ENCODE peak calls at places on chromosome 13, in eight cellular contexts. A is breast epithelium, R is IMR-90, L is uterus, U is tibial nerve, G is esophagus squamous epithelium, O is ovary, Z is adrenal gland. W is an unnamed sample.

GRCh38 chr13:89755729-89756492 is 1591.6 kb upstream of the MIR17HG start:
- DNase-seq in O (no peak), A (no peak), G (no peak), Z (no peak), U (no peak), R (no peak), L (no peak), W (no peak)

GRCh38 chr13:79525051-79525450 is 44.1 kb downstream of the NDFIP2 start:
- DNase-seq in R (no peak), Z (no peak), U (no peak), L (no peak), A (no peak), O (no peak), G (no peak), W (no peak)

GRCh38 chr13:100646030-100646673 is 28.4 kb downstream of the TMTC4 start:
- DNase-seq in Z (no peak), A (no peak), R (peak; percentile 31), U (no peak), G (no peak), O (no peak), L (no peak), W (no peak)

GRCh38 chr13:21478881-21479808 is 20.0 kb upstream of the ZDHHC20 start:
- DNase-seq in Z (peak; percentile 45), L (no peak), A (no peak), U (no peak), R (peak; percentile 81), O (no peak), G (no peak), W (peak; percentile 30)

GRCh38 chr13:74966814-74967213 is 515.2 kb downstream of the TBC1D4 start:
- DNase-seq in G (no peak), O (no peak), A (no peak), R (no peak), U (no peak), Z (no peak), L (no peak), W (no peak)

GRCh38 chr13:59710416-59710815 is 453.3 kb downstream of the DIAPH3 start:
- DNase-seq in O (no peak), A (no peak), R (no peak), L (no peak), U (no peak), Z (no peak), G (no peak), W (no peak)

GRCh38 chr13:96629331-96629730 is 364.9 kb downstream of the OXGR1 start:
- DNase-seq in Z (no peak), G (no peak), U (no peak), L (no peak), O (no peak), A (no peak), R (no peak), W (no peak)

GRCh38 chr13:111388851-111389500 is 68.5 kb downstream of the TEX29 start:
- DNase-seq in O (no peak), L (no peak), R (no peak), U (no peak), Z (no peak), G (no peak), A (no peak), W (no peak)

GRCh38 chr13:59111711-59112110 is 1052.0 kb downstream of the DIAPH3 start:
- DNase-seq in L (no peak), Z (no peak), U (no peak), G (no peak), O (no peak), A (no peak), R (peak; percentile 86), W (no peak)

GRCh38 chr13:78960881-78961280 is 301.9 kb upstream of the OBI1 start:
- DNase-seq in G (no peak), U (no peak), R (no peak), L (no peak), Z (no peak), O (no peak), A (no peak), W (no peak)

GRCh38 chr13:48636550-48636949 is 17.2 kb upstream of the CYSLTR2 start:
- DNase-seq in O (no peak), U (no peak), L (no peak), Z (no peak), G (no peak), R (peak; percentile 31), A (no peak), W (no peak)

GRCh38 chr13:20495087-20496023 is 30.3 kb downstream of the CRYL1 start:
- DNase-seq in U (peak; percentile 63), A (peak; percentile 43), G (no peak), R (peak; percentile 72), L (peak; percentile 43), Z (peak; percentile 47), O (peak; percentile 36), W (peak; percentile 73)

GRCh38 chr13:69828527-69828926 is 279.1 kb upstream of the ATXN8OS start:
- DNase-seq in A (no peak), O (no peak), R (no peak), L (no peak), U (no peak), G (no peak), Z (no peak), W (no peak)

GRCh38 chr13:50129923-50130685 is 114.9 kb downstream of the KCNRG start:
- DNase-seq in R (no peak), G (no peak), O (peak; percentile 31), Z (peak; percentile 58), A (no peak), U (peak; percentile 63), L (peak; percentile 66), W (peak; percentile 48)

GRCh38 chr13:91166714-91167511 is 180.6 kb upstream of the MIR17HG start:
- DNase-seq in L (no peak), Z (no peak), U (no peak), O (no peak), R (no peak), G (no peak), A (no peak), W (no peak)

GRCh38 chr13:33139186-33139585 is 123.0 kb downstream of the KL start:
- DNase-seq in O (no peak), R (no peak), G (no peak), U (peak; percentile 54), Z (peak; percentile 67), A (no peak), L (no peak), W (peak; percentile 42)

GRCh38 chr13:48249018-48249417 is 16.0 kb downstream of the ITM2B start:
- DNase-seq in R (no peak), G (no peak), Z (no peak), L (no peak), A (no peak), U (no peak), O (no peak), W (no peak)

GRCh38 chr13:98032168-98032567 is 78.7 kb downstream of the IPO5 start:
- DNase-seq in Z (no peak), O (no peak), G (no peak), L (no peak), R (no peak), U (no peak), A (no peak), W (no peak)

GRCh38 chr13:28540612-28541011 is 45.7 kb upstream of the FLT1 start:
- DNase-seq in U (no peak), Z (no peak), A (no peak), G (no peak), O (no peak), R (peak; percentile 57), L (no peak), W (no peak)

GRCh38 chr13:79710376-79710775 is 229.4 kb downstream of the NDFIP2 start:
- DNase-seq in R (no peak), A (no peak), Z (no peak), U (no peak), G (no peak), O (no peak), L (no peak), W (no peak)

GRCh38 chr13:87147076-87147475 is 524.1 kb upstream of the SLITRK5 start:
- DNase-seq in R (peak; percentile 76), G (no peak), U (no peak), O (no peak), Z (no peak), A (no peak), L (no peak), W (no peak)

GRCh38 chr13:44819245-44819644 is 170.0 kb downstream of the NUFIP1 start:
- DNase-seq in R (peak; percentile 95), U (no peak), Z (no peak), O (no peak), L (no peak), A (no peak), G (no peak), W (no peak)

GRCh38 chr13:64158910-64159309 is 2743.3 kb upstream of the PCDH20 start:
- DNase-seq in G (no peak), R (peak; percentile 41), Z (no peak), O (no peak), A (no peak), U (no peak), L (no peak), W (no peak)

GRCh38 chr13:44734204-44734707 is 158.1 kb upstream of the TSC22D1 start:
- DNase-seq in R (peak; percentile 34), A (peak; percentile 87), O (no peak), U (no peak), L (no peak), G (no peak), Z (peak; percentile 60), W (no peak)

GRCh38 chr13:58855283-58855682 is 1223.7 kb downstream of the PCDH17 start:
- DNase-seq in U (no peak), Z (no peak), R (no peak), L (no peak), O (no peak), G (no peak), A (no peak), W (no peak)

GRCh38 chr13:108214511-108215383 is 589 bp downstream of the LIG4 start:
- DNase-seq in L (peak; percentile 16), G (peak; percentile 41), O (no peak), U (no peak), R (no peak), A (no peak), Z (no peak), W (no peak)
- H3K4me1 ChIP-seq in L (peaks cover 10% of the 10 kb centered on the region), G (peaks cover 28% of the 10 kb centered on the region), O (peaks cover 8% of the 10 kb centered on the region), U (peaks cover 27% of the 10 kb centered on the region), R (peaks cover 6% of the 10 kb centered on the region), A (no peaks in the 10 kb centered on the region), Z (peaks cover 29% of the 10 kb centered on the region), W (peaks cover 19% of the 10 kb centered on the region)

GRCh38 chr13:37058801-37059135 is 720 bp downstream of the SUPT20H start:
- DNase-seq in L (no peak), U (no peak), A (no peak), R (no peak), O (no peak), G (no peak), Z (peak; percentile 22), W (no peak)

GRCh38 chr13:37059136-37059847 is at the start of gene SUPT20H:
- DNase-seq in L (peak; percentile 94), A (peak; percentile 88), U (peak; percentile 85), Z (peak; percentile 92), G (peak; percentile 71), O (peak; percentile 96), R (peak; percentile 88), W (peak; percentile 96)

GRCh38 chr13:37059848-37060192 is 332 bp upstream of the SUPT20H start:
- DNase-seq in O (no peak), U (no peak), G (no peak), Z (no peak), R (no peak), L (no peak), A (no peak), W (no peak)
- TF ChIP-seq POLR2A in O (no peak), U (no peak), G (no peak), Z (no peak), R (no peak), L (no peak), A (no peak), W (no peak)

GRCh38 chr13:66847541-66847940 is 382.6 kb downstream of the PCDH9 start:
- DNase-seq in U (no peak), O (no peak), A (no peak), Z (no peak), G (no peak), R (no peak), L (no peak), W (no peak)
- H3K4me1 ChIP-seq in U (no peaks in the 10 kb centered on the region), O (no peaks in the 10 kb centered on the region), A (no peaks in the 10 kb centered on the region), Z (no peaks in the 10 kb centered on the region), G (no peaks in the 10 kb centered on the region), R (no peaks in the 10 kb centered on the region), L (no peaks in the 10 kb centered on the region), W (no peaks in the 10 kb centered on the region)

GRCh38 chr13:40666058-40666904 is at the start of gene FOXO1:
- DNase-seq in O (peak; percentile 94), Z (peak; percentile 87), L (peak; percentile 94), R (peak; percentile 74), A (peak; percentile 91), G (peak; percentile 45), U (peak; percentile 86), W (peak; percentile 91)
- TF ChIP-seq POLR2A in O (peak; percentile 92), Z (peak; percentile 94), L (peak; percentile 100), R (no peak), A (no peak), G (peak; percentile 99), U (peak; percentile 98), W (peak; percentile 73)

W was measured in transverse colon.